ENCODE peak calls at places on chromosomes 13 and 19, in four cellular contexts. One of them, this sample, is unnamed.

GRCh38 chr19:3942790-3943409 is 10.0 kb downstream of the NMRK2 start:
- DNase-seq in SK-MEL-5: no peak
- DNase-seq in BE2C: no peak
- DNase-seq in NCI-H1436 treated with DMSO at 0.1 percent for 48 hours: no peak
- DNase-seq in this sample: no peak

GRCh38 chr19:31448221-31448657 is 99.0 kb upstream of the TSHZ3 start:
- DNase-seq in NCI-H1436 treated with DMSO at 0.1 percent for 48 hours: no peak
- DNase-seq in SK-MEL-5: peak; percentile 28
- DNase-seq in BE2C: peak; percentile 83
- DNase-seq in this sample: no peak

GRCh38 chr19:38441660-38442348 is 8.3 kb downstream of the RYR1 start:
- DNase-seq in NCI-H1436 treated with DMSO at 0.1 percent for 48 hours: no peak
- DNase-seq in SK-MEL-5: peak; percentile 37
- DNase-seq in BE2C: no peak
- DNase-seq in this sample: no peak

GRCh38 chr19:40702337-40703012 is 12.0 kb upstream of the NUMBL start:
- DNase-seq in BE2C: peak; percentile 91
- DNase-seq in SK-MEL-5: peak; percentile 58
- DNase-seq in NCI-H1436 treated with DMSO at 0.1 percent for 48 hours: no peak
- DNase-seq in this sample: no peak

GRCh38 chr13:44040754-44041100 is 161.0 kb downstream of the LACC1 start:
- DNase-seq in SK-MEL-5: no peak
- DNase-seq in NCI-H1436 treated with DMSO at 0.1 percent for 48 hours: no peak
- DNase-seq in BE2C: no peak
- DNase-seq in this sample: no peak

GRCh38 chr19:30207357-30207756 is 164.8 kb upstream of the ZNF536 start:
- DNase-seq in SK-MEL-5: no peak
- DNase-seq in BE2C: no peak
- DNase-seq in NCI-H1436 treated with DMSO at 0.1 percent for 48 hours: no peak
- DNase-seq in this sample: no peak

GRCh38 chr19:1813837-1814217 is 1.8 kb upstream of the ATP8B3 start:
- DNase-seq in SK-MEL-5: no peak
- DNase-seq in BE2C: no peak
- DNase-seq in NCI-H1436 treated with DMSO at 0.1 percent for 48 hours: no peak
- DNase-seq in this sample: no peak

GRCh38 chr19:45800009-45800553 is 7.4 kb upstream of the DMWD start:
- DNase-seq in NCI-H1436 treated with DMSO at 0.1 percent for 48 hours: no peak
- DNase-seq in BE2C: peak; percentile 19
- DNase-seq in SK-MEL-5: no peak
- DNase-seq in this sample: no peak

GRCh38 chr19:50791594-50792245 is 1.5 kb downstream of the ACP4 start:
- DNase-seq in BE2C: no peak
- DNase-seq in SK-MEL-5: no peak
- DNase-seq in NCI-H1436 treated with DMSO at 0.1 percent for 48 hours: no peak
- DNase-seq in this sample: no peak

GRCh38 chr19:49361438-49362047 is 673 bp downstream of the TEAD2 start:
- DNase-seq in NCI-H1436 treated with DMSO at 0.1 percent for 48 hours: no peak
- DNase-seq in BE2C: peak; percentile 67
- DNase-seq in SK-MEL-5: peak; percentile 70
- DNase-seq in this sample: no peak

This sample was measured in NCI-H187 treated with DMSO at 0.1 percent for 48 hours.